ENCODE peak calls at places on chromosome 9, in eight cellular contexts. K is psoas muscle, T is left ventricle myocardium inferior, W is cardiac fibroblast, P is AG09309, U is AG10803, E is kidney, X is choroid plexus epithelial cell. G is an unnamed sample.

GRCh38 chr9:113609562-113610318 is 146.2 kb downstream of the RGS3 start:
- DNase-seq in U (no peak), T (peak; percentile 87), W (peak; percentile 61), E (peak; percentile 98), P (no peak), X (peak; percentile 65), K (peak; percentile 84), G (no peak)

GRCh38 chr9:99793528-99793927 is 28.2 kb upstream of the NR4A3 start:
- DNase-seq in T (no peak), E (no peak), P (no peak), X (no peak), W (no peak), K (no peak), U (no peak), G (no peak)

GRCh38 chr9:136059321-136059791 is 35.7 kb downstream of the NACC2 start:
- DNase-seq in P (no peak), E (peak; percentile 77), T (no peak), K (no peak), W (no peak), X (no peak), U (no peak), G (no peak)

GRCh38 chr9:18926513-18926912 is 106.5 kb downstream of the SAXO1 start:
- DNase-seq in U (no peak), X (no peak), T (no peak), K (no peak), W (no peak), E (no peak), P (no peak), G (no peak)

GRCh38 chr9:130471411-130472183 is 26.8 kb downstream of the ASS1 start:
- DNase-seq in X (no peak), E (no peak), K (no peak), P (no peak), U (no peak), T (no peak), W (no peak), G (no peak)

GRCh38 chr9:19231126-19232035 is 888 bp downstream of the DENND4C start:
- DNase-seq in K (peak; percentile 65), X (peak; percentile 26), W (peak; percentile 35), T (no peak), P (no peak), E (no peak), U (peak; percentile 13), G (no peak)

GRCh38 chr9:135680091-135680490 is 17.0 kb downstream of the LCN9 start:
- DNase-seq in X (no peak), U (no peak), W (no peak), T (no peak), K (no peak), E (no peak), P (no peak), G (no peak)

GRCh38 chr9:104948277-104948676 is 20.3 kb upstream of the ABCA1 start:
- DNase-seq in T (no peak), W (peak; percentile 27), K (no peak), E (no peak), X (no peak), P (no peak), U (no peak), G (no peak)

GRCh38 chr9:128753627-128754026 is 18.1 kb downstream of the ZER1 start:
- DNase-seq in P (no peak), E (no peak), T (no peak), K (no peak), U (no peak), X (no peak), W (no peak), G (no peak)

GRCh38 chr9:33946779-33947535 is 101.7 kb downstream of the UBAP2 start:
- DNase-seq in K (no peak), P (peak; percentile 94), T (no peak), E (no peak), W (peak; percentile 98), U (peak; percentile 99), X (peak; percentile 96), G (no peak)

DNA sequence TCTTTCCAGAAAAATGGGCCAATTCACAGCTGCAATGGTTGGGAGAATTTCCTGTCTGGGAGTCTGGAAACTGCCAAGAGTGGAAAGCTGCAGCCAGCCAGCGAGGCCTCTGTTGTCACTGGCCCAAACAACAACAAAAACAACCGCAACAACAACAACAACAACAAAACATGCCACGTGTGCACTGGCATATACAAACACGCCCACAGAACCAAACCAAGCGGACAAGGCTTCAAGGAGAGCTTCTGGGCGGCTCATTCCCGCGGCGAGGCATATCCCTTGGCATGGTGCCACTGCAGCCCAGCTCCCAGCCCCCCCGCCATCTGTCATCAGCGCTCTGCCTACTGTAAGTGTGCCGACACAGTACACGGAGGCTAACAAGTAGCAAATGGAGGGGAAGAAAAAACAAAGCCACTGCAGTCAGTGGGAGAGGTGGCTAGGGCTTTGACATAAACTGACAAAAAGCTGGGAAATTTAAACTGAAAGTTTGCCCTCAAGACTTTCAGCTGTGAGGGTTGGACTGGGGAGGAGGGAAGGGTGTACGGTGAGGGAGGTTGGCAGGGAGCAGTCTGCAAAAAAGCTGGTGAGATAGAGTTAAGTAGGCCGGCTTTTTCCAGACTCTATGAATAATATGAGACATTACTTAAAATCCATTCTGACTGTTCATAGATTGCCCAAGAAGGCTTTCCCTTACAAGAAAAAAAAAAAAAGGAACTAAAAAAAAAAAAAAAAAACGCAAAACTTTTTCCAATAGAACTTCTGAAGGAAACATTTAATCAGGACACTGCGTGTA is 165.0 kb upstream of the ZNF462 start:
- DNase-seq in T (peak; percentile 84), X (peak; percentile 71), W (peak; percentile 87), U (peak; percentile 87), K (peak; percentile 88), E (peak; percentile 88), P (peak; percentile 48), G (no peak)
- H3K4me3 ChIP-seq in T (peak overlapping the region; percentile 53), X (peak overlapping the region; percentile 41), W (peak overlapping the region; percentile 16), U (peak overlapping the region; percentile 47), K (peak overlapping the region; percentile 53), E (peak overlapping the region; percentile 54), P (peak overlapping the region; percentile 18), G (no peak overlapping the region)

GRCh38 chr9:127177682-127178265 is 55.3 kb upstream of the ANGPTL2 start:
- DNase-seq in T (no peak), E (peak; percentile 45), K (peak; percentile 25), X (no peak), P (no peak), W (no peak), U (no peak), G (no peak)

GRCh38 chr9:127175764-127176163 is 53.3 kb upstream of the ANGPTL2 start:
- DNase-seq in T (no peak), U (no peak), E (peak; percentile 60), K (no peak), W (no peak), P (no peak), X (no peak), G (no peak)

GRCh38 chr9:127175319-127175715 is 52.9 kb upstream of the ANGPTL2 start:
- DNase-seq in U (no peak), E (peak; percentile 50), K (no peak), P (no peak), X (no peak), T (no peak), W (no peak), G (no peak)

GRCh38 chr9:127177221-127177620 is 54.8 kb upstream of the ANGPTL2 start:
- DNase-seq in X (no peak), W (no peak), P (no peak), E (peak; percentile 49), T (no peak), U (no peak), K (no peak), G (no peak)

GRCh38 chr9:127176631-127177030 is 54.2 kb upstream of the ANGPTL2 start:
- DNase-seq in U (no peak), P (no peak), X (no peak), K (no peak), E (peak; percentile 35), W (no peak), T (no peak), G (no peak)
- H3K4me3 ChIP-seq in U (no peak overlapping the region), P (no peak overlapping the region), X (no peak overlapping the region), K (no peak overlapping the region), E (no peak overlapping the region), W (no peak overlapping the region), T (no peak overlapping the region), G (no peak overlapping the region)

GRCh38 chr9:124450931-124451661 is 845 bp downstream of the ADGRD2 start:
- DNase-seq in P (no peak), X (no peak), E (no peak), U (no peak), T (no peak), K (no peak), W (no peak), G (no peak)
- H3K4me3 ChIP-seq in P (no peak overlapping the region), X (no peak overlapping the region), E (no peak overlapping the region), U (no peak overlapping the region), T (peak overlapping the region; percentile 25), K (no peak overlapping the region), W (no peak overlapping the region), G (no peak overlapping the region)

GRCh38 chr9:95504053-95504963 is 12.5 kb downstream of the PTCH1 start:
- DNase-seq in K (no peak), T (no peak), W (peak; percentile 74), X (peak; percentile 35), U (peak; percentile 69), P (no peak), E (no peak), G (no peak)
- H3K4me3 ChIP-seq in K (peak overlapping the region; percentile 87), T (peak overlapping the region; percentile 96), W (no peak overlapping the region), X (no peak overlapping the region), U (no peak overlapping the region), P (no peak overlapping the region), E (no peak overlapping the region), G (no peak overlapping the region)

DNA sequence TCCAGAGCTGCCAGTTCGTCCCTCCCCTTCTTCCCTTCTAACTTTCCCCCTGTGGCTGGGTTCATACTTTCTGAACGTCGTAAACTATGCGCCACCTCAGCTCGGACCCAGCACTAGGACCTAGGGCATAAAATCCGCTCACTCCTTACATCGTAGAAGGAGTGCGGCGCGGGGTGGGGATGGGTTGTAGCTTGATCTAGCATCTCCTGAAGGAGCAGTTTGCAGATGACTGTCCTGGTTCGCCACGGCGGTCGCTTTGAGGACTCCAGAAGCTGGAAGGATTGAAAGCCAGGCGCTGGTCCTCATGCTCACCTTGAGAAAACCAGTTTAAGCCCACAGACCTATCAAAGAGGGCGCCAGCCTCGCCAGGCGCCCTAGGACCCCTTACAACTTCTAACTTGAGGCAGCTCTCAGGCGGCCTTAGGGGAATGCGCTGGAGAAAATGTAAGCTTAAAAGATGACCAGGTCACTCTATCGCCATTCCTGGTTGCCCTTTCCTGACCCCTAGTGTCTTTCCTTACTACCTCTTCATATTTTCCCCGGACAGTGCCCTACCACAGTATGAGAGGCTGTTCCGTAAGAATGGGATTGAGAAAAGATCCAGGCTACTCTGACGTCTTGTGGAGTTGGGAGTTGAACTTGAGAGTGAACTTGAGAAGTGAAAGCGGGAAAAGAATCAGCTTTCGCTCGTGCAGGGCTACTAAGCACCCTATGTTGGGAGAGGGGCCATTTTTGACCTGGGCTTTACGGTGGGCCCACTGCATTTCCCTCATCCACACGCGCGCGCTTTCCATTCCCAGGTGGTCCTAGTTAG is 2.8 kb downstream of the RORB start:
- DNase-seq in E (peak; percentile 63), K (peak; percentile 43), P (no peak), X (peak; percentile 27), T (no peak), W (no peak), U (no peak), G (no peak)
- H3K4me3 ChIP-seq in E (peak overlapping the region; percentile 90), K (peak overlapping the region; percentile 75), P (no peak overlapping the region), X (peak overlapping the region; percentile 73), T (peak overlapping the region; percentile 76), W (peak overlapping the region; percentile 61), U (no peak overlapping the region), G (no peak overlapping the region)